ENCODE peak calls at places on chromosomes 11 and 22, in nine cellular contexts. V, F, X, O, Z, A, H, K and T are unnamed samples.

GRCh38 chr22:29397791-29398190 is 9.4 kb upstream of the AP1B1 start:
- DNase-seq in V (no peak), F (no peak), X (no peak), O (no peak), Z (no peak), A (no peak), H (no peak), K (no peak), T (no peak)

GRCh38 chr22:19386248-19386647 is 45.3 kb downstream of the HIRA start:
- DNase-seq in V (no peak), F (no peak), X (no peak), O (no peak), Z (no peak), A (no peak), H (no peak), K (peak), T (no peak)

GRCh38 chr22:22858559-22858937 is 29.1 kb upstream of the IGLL5 start:
- DNase-seq in V (no peak), F (no peak), X (no peak), O (no peak), Z (no peak), A (no peak), H (no peak), K (no peak), T (no peak)

GRCh38 chr11:46618789-46619188 is 1.4 kb downstream of the ATG13 start:
- DNase-seq in V (no peak), F (no peak), X (no peak), O (no peak), Z (no peak), A (no peak), H (no peak), K (no peak), T (no peak)

GRCh38 chr22:42692239-42693054 is 28.2 kb downstream of the A4GALT start:
- DNase-seq in V (no peak), F (no peak), X (no peak), O (no peak), Z (no peak), A (no peak), H (no peak), K (no peak), T (no peak)

GRCh38 chr11:60748821-60749220 is 7.8 kb upstream of the MS4A15 start:
- DNase-seq in V (no peak), F (no peak), X (no peak), O (no peak), Z (no peak), A (no peak), H (no peak), K (no peak), T (no peak)

GRCh38 chr22:24706050-24706449 is 68.5 kb downstream of the PIWIL3 start:
- DNase-seq in V (no peak), F (no peak), X (no peak), O (no peak), Z (peak), A (no peak), H (no peak), K (no peak), T (no peak)

GRCh38 chr11:30583505-30584280 is 2.5 kb downstream of the MPPED2 start:
- DNase-seq in V (no peak), F (no peak), X (no peak), O (no peak), Z (peak), A (no peak), H (no peak), K (peak), T (no peak)

GRCh38 chr11:102437026-102437425 is 15.5 kb downstream of the TMEM123 start:
- DNase-seq in V (no peak), F (no peak), X (no peak), O (no peak), Z (no peak), A (no peak), H (no peak), K (no peak), T (no peak)

GRCh38 chr11:74466916-74467885 is at the start of gene KCNE3:
- DNase-seq in V (no peak), F (no peak), X (no peak), O (no peak), Z (peak), A (no peak), H (peak), K (peak), T (no peak)

GRCh38 chr11:85918910-85919794 is 64.0 kb downstream of the CCDC83 start:
- DNase-seq in V (no peak), F (no peak), X (no peak), O (no peak), Z (no peak), A (no peak), H (no peak), K (no peak), T (no peak)

GRCh38 chr11:35997908-35998307 is 54.0 kb downstream of the LDLRAD3 start:
- DNase-seq in V (no peak), F (no peak), X (no peak), O (no peak), Z (peak), A (no peak), H (no peak), K (no peak), T (no peak)

GRCh38 chr22:49372111-49372529 is 455.6 kb downstream of the BRD1 start:
- DNase-seq in V (no peak), F (no peak), X (no peak), O (no peak), Z (no peak), A (peak), H (no peak), K (no peak), T (no peak)

GRCh38 chr22:46794491-46794890 is 32.0 kb downstream of the TBC1D22A start:
- DNase-seq in V (no peak), F (no peak), X (no peak), O (no peak), Z (no peak), A (no peak), H (no peak), K (peak), T (no peak)

GRCh38 chr11:69278091-69278867 is 15.7 kb upstream of the MYEOV start:
- DNase-seq in V (no peak), F (no peak), X (no peak), O (no peak), Z (peak), A (no peak), H (peak), K (no peak), T (no peak)

GRCh38 chr11:105265859-105266258 is 126.3 kb upstream of the CARD18 start:
- DNase-seq in V (no peak), F (no peak), X (no peak), O (no peak), Z (no peak), A (no peak), H (no peak), K (no peak), T (peak)

GRCh38 chr11:133753150-133753549 is 92.2 kb downstream of the SPATA19 start:
- DNase-seq in V (no peak), F (no peak), X (no peak), O (no peak), Z (no peak), A (no peak), H (no peak), K (no peak), T (no peak)

GRCh38 chr11:69653406-69653960 is 12.5 kb downstream of the CCND1 start:
- DNase-seq in V (no peak), F (no peak), X (no peak), O (no peak), Z (no peak), A (no peak), H (no peak), K (no peak), T (no peak)

GRCh38 chr11:70090989-70091388 is 12.9 kb downstream of the ANO1 start:
- DNase-seq in V (no peak), F (no peak), X (peak), O (no peak), Z (peak), A (no peak), H (no peak), K (peak), T (no peak)

GRCh38 chr11:75597636-75598035 is 35.6 kb downstream of the SERPINH1 start:
- DNase-seq in V (peak), F (peak), X (no peak), O (no peak), Z (peak), A (no peak), H (no peak), K (no peak), T (peak)

GRCh38 chr11:112219476-112220232 is 6.6 kb upstream of the PTS start:
- DNase-seq in V (peak), F (peak), X (peak), O (no peak), Z (peak), A (peak), H (peak), K (peak), T (peak)

GRCh38 chr11:48193876-48194275 is 22.7 kb upstream of the OR4B1 start:
- DNase-seq in V (no peak), F (no peak), X (no peak), O (peak), Z (no peak), A (no peak), H (no peak), K (no peak), T (no peak)

GRCh38 chr11:9092085-9092484 is 686 bp upstream of the SCUBE2 start:
- DNase-seq in V (no peak), F (no peak), X (no peak), O (no peak), Z (peak), A (no peak), H (no peak), K (no peak), T (no peak)

GRCh38 chr11:18312663-18313420 is 9.1 kb downstream of the HPS5 start:
- DNase-seq in V (no peak), F (no peak), X (no peak), O (peak), Z (no peak), A (no peak), H (no peak), K (no peak), T (no peak)

GRCh38 chr11:132601863-132602262 is 930.4 kb downstream of the OPCML start:
- DNase-seq in V (no peak), F (no peak), X (no peak), O (no peak), Z (no peak), A (no peak), H (no peak), K (no peak), T (peak)

GRCh38 chr11:132632641-132633124 is 899.6 kb downstream of the OPCML start:
- DNase-seq in V (no peak), F (no peak), X (no peak), O (peak), Z (no peak), A (no peak), H (no peak), K (no peak), T (no peak)

GRCh38 chr11:20089796-20090653 is 70.2 kb downstream of the DBX1 start:
- DNase-seq in V (no peak), F (no peak), X (no peak), O (no peak), Z (peak), A (no peak), H (peak), K (no peak), T (no peak)

GRCh38 chr11:121534131-121535093 is 81.6 kb upstream of the SORL1-AS1 start:
- DNase-seq in V (peak), F (no peak), X (peak), O (no peak), Z (peak), A (peak), H (no peak), K (no peak), T (peak)

GRCh38 chr22:38228873-38229740 is 27.3 kb downstream of the MAFF start:
- DNase-seq in V (no peak), F (peak), X (no peak), O (no peak), Z (no peak), A (peak), H (peak), K (no peak), T (no peak)

GRCh38 chr11:17730137-17730536 is 4.4 kb upstream of the KCNC1 start:
- DNase-seq in V (no peak), F (no peak), X (no peak), O (no peak), Z (no peak), A (no peak), H (no peak), K (peak), T (no peak)

GRCh38 chr11:45967506-45967905 is 45.0 kb downstream of the LARGE2 start:
- DNase-seq in V (no peak), F (no peak), X (no peak), O (no peak), Z (no peak), A (no peak), H (no peak), K (no peak), T (no peak)

GRCh38 chr11:122864386-122864785 is 18.2 kb upstream of the JHY start:
- DNase-seq in V (no peak), F (no peak), X (no peak), O (no peak), Z (no peak), A (no peak), H (no peak), K (no peak), T (no peak)

GRCh38 chr11:111633756-111634362 is 31.6 kb downstream of the SIK2 start:
- DNase-seq in V (no peak), F (no peak), X (no peak), O (no peak), Z (no peak), A (no peak), H (no peak), K (no peak), T (no peak)

GRCh38 chr11:31808721-31809542 is 2.2 kb downstream of the PAX6 start:
- DNase-seq in V (no peak), F (no peak), X (no peak), O (no peak), Z (peak), A (no peak), H (no peak), K (no peak), T (no peak)

GRCh38 chr11:116989184-116989583 is 109.0 kb downstream of the SIK3 start:
- DNase-seq in V (no peak), F (no peak), X (no peak), O (no peak), Z (no peak), A (no peak), H (no peak), K (no peak), T (no peak)

GRCh38 chr11:33507967-33508366 is 192.7 kb downstream of the C11orf91 start:
- DNase-seq in V (no peak), F (no peak), X (no peak), O (no peak), Z (peak), A (no peak), H (no peak), K (no peak), T (no peak)

GRCh38 chr11:37370817-37371216 is 772.8 kb upstream of the RAG2 start:
- DNase-seq in V (no peak), F (no peak), X (no peak), O (no peak), Z (no peak), A (no peak), H (no peak), K (no peak), T (no peak)

GRCh38 chr11:102592634-102593581 is 32.2 kb downstream of the MMP20 start:
- DNase-seq in V (no peak), F (no peak), X (no peak), O (no peak), Z (peak), A (no peak), H (no peak), K (no peak), T (no peak)